ENCODE peak calls at places on chromosome 6, in nine cellular contexts. C is B cell, L is GM13976, W is cardiac fibroblast, I is tibial artery, X is fibroblast of lung, R is adrenal gland, B is A549, N is mammary epithelial cell. S is an unnamed sample.

GRCh38 chr6:135522975-135523692 is 25.6 kb upstream of the AHI1 start:
- DNase-seq in N (no peak), W (peak; percentile 70), R (no peak), X (peak; percentile 30), L (no peak), I (no peak), B (peak; percentile 41), C (no peak), S (no peak)

GRCh38 chr6:36671687-36672375 is 6.7 kb upstream of the CDKN1A start:
- DNase-seq in L (no peak), W (no peak), B (no peak), I (no peak), N (no peak), C (no peak), R (no peak), X (no peak), S (no peak)

GRCh38 chr6:118280210-118280609 is 267.9 kb upstream of the PLN start:
- DNase-seq in C (no peak), R (no peak), L (peak; percentile 50), W (no peak), X (peak; percentile 39), N (peak; percentile 6), I (no peak), B (no peak), S (no peak)

GRCh38 chr6:43180058-43180457 is 1.9 kb upstream of the CUL9 start:
- DNase-seq in B (no peak), C (no peak), L (no peak), R (no peak), I (no peak), W (no peak), N (no peak), X (no peak), S (no peak)

GRCh38 chr6:37507082-37507481 is 7.4 kb upstream of the CCDC167 start:
- DNase-seq in X (no peak), I (no peak), B (no peak), N (no peak), C (no peak), R (no peak), W (no peak), L (no peak), S (no peak)

GRCh38 chr6:56528412-56528841 is 114.3 kb downstream of the DST start:
- DNase-seq in C (no peak), R (no peak), B (no peak), X (peak; percentile 99), I (no peak), W (peak; percentile 98), L (no peak), N (peak; percentile 66), S (peak; percentile 98)

GRCh38 chr6:91298543-91299145 is 711.8 kb upstream of the MAP3K7 start:
- DNase-seq in R (no peak), N (no peak), C (no peak), L (no peak), B (no peak), I (no peak), X (peak; percentile 53), W (no peak), S (no peak)

GRCh38 chr6:106390088-106390487 is 29.6 kb downstream of the CRYBG1 start:
- DNase-seq in W (no peak), N (peak; percentile 47), R (no peak), L (no peak), I (no peak), X (no peak), C (no peak), B (no peak), S (no peak)

GRCh38 chr6:52610745-52611355 is 34.0 kb upstream of the TRAM2 start:
- DNase-seq in W (peak; percentile 69), C (no peak), N (peak; percentile 62), I (no peak), R (no peak), X (peak; percentile 75), B (no peak), L (no peak), S (peak; percentile 67)

GRCh38 chr6:19024737-19025136 is 637.6 kb downstream of the RNF144B start:
- DNase-seq in B (peak; percentile 34), X (peak; percentile 40), N (peak; percentile 37), C (no peak), I (no peak), W (peak; percentile 51), L (no peak), R (no peak), S (peak; percentile 1)

GRCh38 chr6:474454-475185 is 83.1 kb downstream of the IRF4 start:
- DNase-seq in R (no peak), N (no peak), I (no peak), L (peak; percentile 88), W (no peak), B (no peak), C (peak; percentile 78), X (no peak), S (no peak)

GRCh38 chr6:40882321-40882720 is 156.7 kb downstream of the UNC5CL start:
- DNase-seq in W (no peak), R (peak; percentile 32), I (no peak), X (no peak), N (no peak), B (no peak), C (no peak), L (no peak), S (no peak)

DNA sequence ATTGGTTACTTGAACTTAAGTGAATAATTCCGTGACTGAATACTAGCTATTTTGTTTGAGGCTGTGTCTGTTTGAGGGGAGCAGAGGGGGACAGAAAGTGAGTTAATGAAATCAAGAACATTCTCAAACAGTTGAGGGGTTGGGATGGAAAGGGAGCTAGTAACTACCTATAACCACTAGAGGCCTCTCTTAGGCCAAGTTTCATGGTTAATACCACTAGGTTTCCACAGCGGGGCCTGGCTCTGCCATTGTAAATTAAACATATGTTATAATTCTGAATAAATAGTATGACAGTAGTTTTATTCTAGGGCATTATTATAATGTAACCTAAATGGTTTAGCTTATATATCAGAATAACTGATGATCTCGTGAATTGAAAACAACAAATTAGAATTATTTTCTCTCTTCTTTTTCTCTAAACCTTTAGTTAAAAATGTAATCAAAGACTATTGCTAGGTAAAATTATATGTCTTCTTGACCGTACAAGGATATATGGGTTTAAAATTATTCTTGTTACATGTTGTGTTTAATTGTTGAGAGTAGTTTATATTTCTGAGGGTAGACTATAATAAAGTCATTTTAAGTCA is 108.1 kb downstream of the BCKDHB start:
- DNase-seq in C (no peak), R (peak; percentile 33), L (peak; percentile 33), I (no peak), W (peak; percentile 79), N (peak; percentile 28), B (peak; percentile 45), X (peak; percentile 50), S (peak; percentile 57)
- TF ChIP-seq CTCF in C (peak; percentile 66), R (peak; percentile 70), L (peak; percentile 35), I (peak; percentile 70), W (peak; percentile 78), N (peak; percentile 78), B (peak; percentile 59), X (peak; percentile 82), S (peak; percentile 88)

DNA sequence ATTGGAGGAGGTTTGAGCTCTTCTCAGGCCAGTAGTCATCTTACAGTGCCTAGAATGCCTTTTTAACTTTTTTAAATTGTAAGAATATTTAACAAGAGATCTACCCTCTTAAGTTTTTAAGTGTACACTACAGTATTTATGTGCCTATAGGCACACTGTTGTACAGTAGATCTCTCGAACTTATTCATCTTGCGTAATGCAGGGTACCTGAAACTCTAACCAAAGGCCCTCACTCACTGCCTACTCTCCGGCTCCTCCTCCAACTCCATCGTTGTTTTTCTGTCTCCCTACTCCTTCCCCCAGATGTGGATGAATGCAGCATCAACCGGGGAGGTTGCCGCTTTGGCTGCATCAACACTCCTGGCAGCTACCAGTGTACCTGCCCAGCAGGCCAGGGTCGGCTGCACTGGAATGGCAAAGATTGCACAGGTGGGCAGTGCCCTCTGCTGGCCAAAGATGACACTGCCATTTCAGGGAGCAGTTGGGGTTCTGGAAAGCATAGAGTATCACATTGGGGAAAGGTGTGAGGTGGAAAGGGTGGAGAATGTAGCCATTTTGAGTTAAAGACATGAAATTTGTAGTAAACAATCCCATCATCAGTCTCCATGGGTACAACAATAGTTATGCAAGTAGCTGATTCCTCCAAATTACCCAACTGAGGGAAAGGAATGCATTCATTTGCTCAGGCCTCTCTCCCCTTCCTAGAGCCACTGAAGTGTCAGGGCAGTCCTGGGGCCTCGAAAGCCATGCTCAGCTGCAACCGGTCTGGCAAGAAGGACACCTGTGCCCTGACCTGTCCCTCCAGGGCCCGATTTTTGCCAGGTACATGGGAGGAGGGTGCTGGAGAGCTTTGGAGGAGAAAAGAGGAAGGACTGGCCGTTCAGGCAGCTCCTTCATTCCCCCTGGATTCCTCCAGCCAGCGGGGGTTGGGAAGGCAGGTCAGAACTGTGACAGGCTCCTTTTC is 18.4 kb upstream of the ZNF76 start:
- DNase-seq in I (peak; percentile 59), B (peak; percentile 48), R (peak; percentile 73), L (peak; percentile 86), C (peak; percentile 69), X (peak; percentile 19), W (peak; percentile 62), N (peak; percentile 62), S (peak; percentile 37)
- TF ChIP-seq CTCF in I (peak; percentile 95), B (peak; percentile 80), R (peak; percentile 93), L (peak; percentile 99), C (peak; percentile 100), X (peak; percentile 94), W (peak; percentile 95), N (peak; percentile 98), S (peak; percentile 100)

GRCh38 chr6:160767647-160768019 is 65.6 kb downstream of the PLG start:
- DNase-seq in N (no peak), C (no peak), I (no peak), L (no peak), W (no peak), X (no peak), R (no peak), B (no peak), S (no peak)

GRCh38 chr6:160767019-160767646 is 65.1 kb downstream of the PLG start:
- DNase-seq in R (peak; percentile 68), I (peak; percentile 29), X (peak; percentile 48), B (peak; percentile 61), C (peak; percentile 54), L (peak; percentile 86), N (peak; percentile 52), W (peak; percentile 24), S (no peak)

GRCh38 chr6:160766657-160767018 is 64.6 kb downstream of the PLG start:
- DNase-seq in I (no peak), R (no peak), B (no peak), X (no peak), N (no peak), L (no peak), C (no peak), W (no peak), S (no peak)

GRCh38 chr6:160765412-160765811 is 63.4 kb downstream of the PLG start:
- DNase-seq in I (no peak), C (no peak), N (no peak), B (no peak), L (no peak), X (no peak), W (no peak), R (no peak), S (no peak)

DNA sequence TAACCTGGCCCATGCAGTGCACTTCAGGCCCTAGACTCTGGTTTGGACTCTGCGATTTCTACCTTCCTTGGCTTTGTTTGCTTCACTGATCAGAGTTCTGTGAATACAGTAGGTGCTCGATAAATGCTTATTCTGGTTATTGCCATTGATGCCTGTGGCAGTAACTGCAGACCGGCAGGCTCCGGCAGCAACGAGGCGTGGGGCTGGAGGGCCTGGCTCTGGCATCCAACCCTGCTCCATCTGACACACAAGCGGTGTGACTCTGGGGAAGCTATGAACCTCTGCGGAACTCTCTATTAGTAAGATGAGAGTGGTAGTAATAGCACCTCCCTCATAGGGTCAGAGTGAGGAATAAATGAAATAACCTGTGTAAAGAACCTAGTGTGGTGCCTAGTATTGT is 66.1 kb downstream of the PLG start:
- DNase-seq in I (no peak), C (no peak), X (no peak), W (no peak), R (no peak), B (no peak), N (no peak), L (no peak), S (no peak)
- TF ChIP-seq CTCF in I (no peak), C (no peak), X (no peak), W (no peak), R (no peak), B (no peak), N (no peak), L (no peak), S (no peak)

GRCh38 chr6:9103876-9104521 is 668.7 kb upstream of the SLC35B3 start:
- DNase-seq in L (no peak), R (no peak), I (no peak), X (no peak), B (no peak), C (no peak), W (no peak), N (no peak), S (no peak)
- TF ChIP-seq CTCF in L (no peak), R (no peak), I (no peak), X (no peak), B (no peak), C (no peak), W (no peak), N (no peak), S (no peak)

S was measured in HFFc6.